ENCODE peak calls at places on chromosomes 3 and 15, in eight cellular contexts. K is GM23338, J is left ventricle myocardium inferior, G is heart right ventricle, M is psoas muscle, F is PC-9, H is Panc1, T is neuronal stem cell. Q is an unnamed sample.

GRCh38 chr3:38555926-38556325 is 59.8 kb downstream of the EXOG start:
- DNase-seq in K (no peak), J (no peak), G (no peak), M (no peak), F (no peak), H (no peak), T (no peak), Q (no peak)

GRCh38 chr15:86021281-86022264 is 58.1 kb upstream of the AGBL1 start:
- DNase-seq in K (no peak), J (no peak), G (no peak), M (no peak), F (peak), H (no peak), T (no peak), Q (no peak)

GRCh38 chr3:16927485-16927884 is 42.7 kb downstream of the PLCL2 start:
- DNase-seq in K (no peak), J (no peak), G (no peak), M (no peak), F (no peak), H (no peak), T (no peak), Q (no peak)

GRCh38 chr15:55714064-55714463 is 28.9 kb downstream of the PRTG start:
- DNase-seq in K (no peak), J (no peak), G (no peak), M (no peak), F (no peak), H (no peak), T (no peak), Q (no peak)

GRCh38 chr3:193909387-193909786 is 226.6 kb upstream of the HES1 start:
- DNase-seq in K (no peak), J (no peak), G (no peak), M (no peak), F (no peak), H (no peak), T (no peak), Q (no peak)

GRCh38 chr15:32866486-32867312 is 148.9 kb downstream of the GREM1 start:
- DNase-seq in K (no peak), J (no peak), G (no peak), M (no peak), F (no peak), H (no peak), T (no peak), Q (no peak)

GRCh38 chr3:194231840-194232832 is 96.2 kb downstream of the HES1 start:
- DNase-seq in K (peak), J (no peak), G (no peak), M (no peak), F (peak), H (no peak), T (no peak), Q (no peak)

GRCh38 chr3:23859012-23859743 is 53.4 kb downstream of the UBE2E1 start:
- DNase-seq in K (no peak), J (no peak), G (no peak), M (peak), F (peak), H (no peak), T (no peak), Q (no peak)

GRCh38 chr3:68919000-68919399 is 13.3 kb downstream of the TAFA4 start:
- DNase-seq in K (peak), J (no peak), G (no peak), M (no peak), F (no peak), H (no peak), T (no peak), Q (no peak)

GRCh38 chr3:197226179-197226578 is 72.2 kb downstream of the DLG1 start:
- DNase-seq in K (peak), J (no peak), G (no peak), M (no peak), F (no peak), H (no peak), T (no peak), Q (no peak)

GRCh38 chr15:84844964-84845363 is 27.8 kb downstream of the ALPK3 start:
- DNase-seq in K (no peak), J (no peak), G (no peak), M (no peak), F (no peak), H (no peak), T (no peak), Q (no peak)

GRCh38 chr3:52472239-52472783 is 16.9 kb downstream of the NISCH start:
- DNase-seq in K (no peak), J (no peak), G (no peak), M (no peak), F (no peak), H (no peak), T (no peak), Q (no peak)

GRCh38 chr15:44435893-44436667 is 8.7 kb downstream of the CTDSPL2 start:
- DNase-seq in K (no peak), J (no peak), G (no peak), M (no peak), F (no peak), H (no peak), T (no peak), Q (no peak)

GRCh38 chr3:184460276-184460675 is 80.4 kb downstream of the CHRD start:
- DNase-seq in K (no peak), J (no peak), G (no peak), M (no peak), F (no peak), H (no peak), T (no peak), Q (no peak)

GRCh38 chr3:38723569-38724391 is 74.3 kb upstream of the SCN5A start:
- DNase-seq in K (no peak), J (peak), G (peak), M (no peak), F (no peak), H (no peak), T (no peak), Q (no peak)

GRCh38 chr15:84609818-84610525 is 9.2 kb downstream of the ZSCAN2 start:
- DNase-seq in K (no peak), J (no peak), G (no peak), M (no peak), F (no peak), H (no peak), T (no peak), Q (no peak)

GRCh38 chr3:27596334-27596841 is 112.2 kb upstream of the SLC4A7 start:
- DNase-seq in K (no peak), J (no peak), G (no peak), M (no peak), F (no peak), H (no peak), T (no peak), Q (no peak)

GRCh38 chr3:105951043-105951442 is 82.2 kb upstream of the CBLB start:
- DNase-seq in K (no peak), J (no peak), G (no peak), M (no peak), F (no peak), H (no peak), T (no peak), Q (no peak)

GRCh38 chr3:196081834-196082470 is at the start of gene TFRC:
- DNase-seq in K (peak), J (peak), G (peak), M (peak), F (peak), H (no peak), T (peak), Q (peak)

GRCh38 chr15:91445701-91446100 is 345.6 kb downstream of the SV2B start:
- DNase-seq in K (no peak), J (no peak), G (no peak), M (no peak), F (no peak), H (no peak), T (no peak), Q (no peak)

GRCh38 chr3:44415421-44415820 is 62.0 kb downstream of the ZNF445 start:
- DNase-seq in K (no peak), J (no peak), G (no peak), M (no peak), F (no peak), H (no peak), T (no peak), Q (no peak)

GRCh38 chr3:151357461-151357850 is 27.1 kb downstream of the P2RY12 start:
- DNase-seq in K (no peak), J (no peak), G (no peak), M (no peak), F (no peak), H (no peak), T (no peak), Q (no peak)

GRCh38 chr3:152516195-152516594 is 247.5 kb downstream of the MBNL1 start:
- DNase-seq in K (no peak), J (no peak), G (no peak), M (no peak), F (no peak), H (no peak), T (no peak), Q (no peak)

GRCh38 chr15:49031764-49032270 is 14.4 kb downstream of the SECISBP2L start:
- DNase-seq in K (no peak), J (no peak), G (no peak), M (no peak), F (no peak), H (no peak), T (no peak), Q (no peak)

GRCh38 chr15:48966595-48967301 is 3.0 kb upstream of the SHC4 start:
- DNase-seq in K (no peak), J (no peak), G (no peak), M (no peak), F (no peak), H (no peak), T (no peak), Q (no peak)

GRCh38 chr15:60363024-60363674 is 34.6 kb downstream of the ANXA2 start:
- DNase-seq in K (no peak), J (no peak), G (no peak), M (no peak), F (no peak), H (no peak), T (no peak), Q (no peak)

GRCh38 chr3:184552296-184552695 is 9.3 kb upstream of the EPHB3 start:
- DNase-seq in K (no peak), J (no peak), G (no peak), M (no peak), F (no peak), H (no peak), T (no peak), Q (no peak)

GRCh38 chr15:98865397-98866339 is 141.9 kb downstream of the PGPEP1L start:
- DNase-seq in K (peak), J (peak), G (peak), M (peak), F (no peak), H (no peak), T (no peak), Q (peak)

GRCh38 chr3:119588112-119588511 is 8.8 kb downstream of the ADPRH start:
- DNase-seq in K (no peak), J (peak), G (peak), M (peak), F (no peak), H (no peak), T (no peak), Q (no peak)

GRCh38 chr3:141940204-141940776 is 63.8 kb downstream of the ATP1B3 start:
- DNase-seq in K (peak), J (no peak), G (no peak), M (no peak), F (peak), H (peak), T (no peak), Q (peak)

GRCh38 chr15:70859998-70860397 is 6.0 kb upstream of the LARP6 start:
- DNase-seq in K (no peak), J (no peak), G (no peak), M (no peak), F (no peak), H (no peak), T (no peak), Q (no peak)

GRCh38 chr3:160804762-160805161 is 48.7 kb downstream of the PPM1L start:
- DNase-seq in K (peak), J (peak), G (peak), M (peak), F (no peak), H (no peak), T (no peak), Q (no peak)
- H3K27ac ChIP-seq in K (no peak), J (peak), G (peak), M (peak), F (no peak), H (no peak), T (no peak), Q (no peak)

DNA sequence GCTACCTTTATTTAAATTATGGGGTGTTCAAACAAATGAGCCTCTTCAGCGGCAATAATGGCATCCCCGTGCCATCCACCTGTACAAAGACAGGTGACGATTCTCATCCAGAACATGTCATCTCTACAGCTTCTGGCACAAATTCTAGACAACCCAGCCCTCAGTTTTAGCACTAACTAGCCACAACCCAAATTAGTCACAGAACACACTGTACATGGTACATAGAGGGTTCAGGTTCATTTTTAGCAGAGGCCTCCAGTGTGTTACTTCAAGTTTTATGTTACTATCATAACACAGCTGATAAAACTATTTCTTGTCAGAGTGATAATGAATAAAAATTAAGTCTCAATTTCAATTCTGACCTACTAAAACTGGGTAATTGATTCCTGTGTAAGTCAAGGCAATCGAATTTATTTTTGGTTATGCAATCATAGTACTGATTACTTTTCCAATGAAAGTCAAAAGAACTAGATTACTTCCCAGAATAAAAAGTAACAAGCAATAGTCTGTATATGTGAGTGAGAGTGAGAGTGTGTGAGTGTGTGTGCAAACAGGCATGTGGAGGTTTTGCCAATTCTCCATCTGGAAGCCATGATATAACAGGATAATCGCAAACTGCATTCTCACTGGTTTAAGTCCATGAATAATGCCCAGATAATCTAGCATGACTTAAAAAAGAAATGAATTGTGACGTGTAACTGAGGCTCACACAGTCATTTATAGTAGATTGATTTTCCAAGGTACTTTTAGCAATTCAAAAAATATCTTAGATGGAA is 37.4 kb downstream of the SHQ1 start:
- DNase-seq in K (no peak), J (no peak), G (no peak), M (no peak), F (no peak), H (no peak), T (no peak), Q (no peak)
- H3K27ac ChIP-seq in K (peak), J (no peak), G (no peak), M (no peak), F (no peak), H (no peak), T (no peak), Q (no peak)

GRCh38 chr3:66933233-66933632 is 64.9 kb upstream of the KBTBD8 start:
- DNase-seq in K (peak), J (no peak), G (no peak), M (no peak), F (no peak), H (no peak), T (no peak), Q (no peak)
- H3K27ac ChIP-seq in K (peak), J (no peak), G (no peak), M (no peak), F (no peak), H (no peak), T (no peak), Q (no peak)

GRCh38 chr15:78052545-78052944 is 25.0 kb downstream of the TBC1D2B start:
- DNase-seq in K (no peak), J (no peak), G (no peak), M (no peak), F (no peak), H (no peak), T (no peak), Q (no peak)
- H3K27ac ChIP-seq in K (peak), J (peak), G (no peak), M (no peak), F (no peak), H (peak), T (no peak), Q (peak)

DNA sequence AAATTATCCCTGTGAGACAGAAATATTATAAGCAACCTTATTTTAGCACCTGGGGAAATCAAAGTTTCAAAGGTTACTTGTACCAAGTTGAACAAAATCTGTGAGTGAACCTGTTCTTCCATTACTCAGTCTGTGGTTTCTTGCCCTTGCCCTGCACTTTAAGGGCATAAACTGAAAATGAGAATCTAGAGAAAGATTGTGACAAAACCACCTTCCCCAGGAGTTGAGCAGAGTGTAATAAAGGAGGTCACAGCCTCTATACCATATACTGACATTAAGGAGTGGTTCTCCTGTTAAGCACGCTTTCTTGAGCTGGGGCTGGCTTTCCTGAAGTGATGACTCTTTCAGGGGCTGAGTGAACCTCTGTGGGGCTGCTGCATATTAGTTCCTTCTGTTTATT is 143.4 kb downstream of the PDCD6IP start:
- DNase-seq in K (no peak), J (no peak), G (no peak), M (no peak), F (no peak), H (no peak), T (no peak), Q (no peak)
- H3K27ac ChIP-seq in K (no peak), J (no peak), G (no peak), M (no peak), F (no peak), H (no peak), T (no peak), Q (no peak)

DNA sequence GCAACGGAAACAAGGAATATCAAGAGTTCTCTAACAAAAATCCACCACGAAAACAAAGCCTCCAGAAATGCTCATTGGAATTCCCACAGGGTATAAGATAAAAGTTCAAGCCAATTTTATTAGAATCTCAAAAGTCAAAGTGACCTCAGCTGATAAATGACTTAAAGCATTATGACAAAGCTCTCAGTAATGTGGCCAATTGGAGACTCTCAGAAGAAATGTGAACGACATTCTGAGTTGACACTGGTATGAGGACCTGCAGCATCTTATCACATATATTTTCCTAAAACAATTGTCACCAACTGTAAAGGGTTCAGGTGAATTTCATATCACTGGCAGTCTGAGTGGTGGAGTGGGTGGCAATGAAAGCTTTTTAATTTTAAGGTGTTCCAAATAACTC is 199.1 kb downstream of the FOXP1 start:
- DNase-seq in K (no peak), J (no peak), G (no peak), M (no peak), F (no peak), H (no peak), T (no peak), Q (no peak)
- H3K27ac ChIP-seq in K (peak), J (no peak), G (no peak), M (no peak), F (no peak), H (no peak), T (no peak), Q (no peak)

GRCh38 chr3:156412600-156412999 is 142.3 kb downstream of the SSR3 start:
- DNase-seq in K (no peak), J (no peak), G (no peak), M (no peak), F (peak), H (no peak), T (no peak), Q (no peak)

GRCh38 chr3:156416846-156417581 is 137.9 kb downstream of the SSR3 start:
- DNase-seq in K (no peak), J (no peak), G (no peak), M (no peak), F (no peak), H (no peak), T (no peak), Q (no peak)

GRCh38 chr3:156417733-156418132 is 137.2 kb downstream of the SSR3 start:
- DNase-seq in K (no peak), J (no peak), G (no peak), M (no peak), F (no peak), H (no peak), T (no peak), Q (no peak)

GRCh38 chr3:156409694-156410093 is 145.2 kb downstream of the SSR3 start:
- DNase-seq in K (no peak), J (no peak), G (no peak), M (no peak), F (no peak), H (no peak), T (no peak), Q (no peak)

DNA sequence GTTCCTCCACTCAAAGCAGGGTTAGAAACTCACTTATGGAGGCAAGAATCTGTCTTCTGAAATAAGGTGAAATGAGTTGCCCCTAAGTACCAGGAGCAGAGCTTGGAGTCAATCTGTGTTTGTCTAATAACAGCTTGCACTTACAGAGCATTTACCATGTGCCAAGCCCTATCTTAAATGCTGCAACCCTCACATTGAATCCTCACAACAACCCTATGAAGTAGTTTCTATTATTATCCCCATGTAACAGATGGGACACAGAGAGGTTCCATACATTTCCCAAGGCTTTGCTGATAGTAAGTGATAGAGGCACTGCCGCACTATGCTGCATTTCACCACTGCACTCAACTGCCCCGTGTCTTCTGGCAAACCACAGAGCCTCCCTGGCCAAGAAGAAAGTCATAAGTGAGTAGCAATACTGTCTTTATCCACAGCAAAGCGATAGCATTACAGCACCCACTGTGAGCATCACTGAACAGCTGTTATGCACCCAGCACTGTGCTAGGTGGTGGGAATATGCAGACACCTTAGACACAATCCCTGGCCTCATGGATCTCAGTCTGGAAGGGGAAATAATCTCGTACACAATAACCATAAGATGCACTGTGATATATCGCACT is 141.5 kb downstream of the SSR3 start:
- DNase-seq in K (no peak), J (no peak), G (no peak), M (no peak), F (no peak), H (no peak), T (no peak), Q (no peak)
- H3K27ac ChIP-seq in K (no peak), J (no peak), G (no peak), M (no peak), F (no peak), H (no peak), T (no peak), Q (peak)

DNA sequence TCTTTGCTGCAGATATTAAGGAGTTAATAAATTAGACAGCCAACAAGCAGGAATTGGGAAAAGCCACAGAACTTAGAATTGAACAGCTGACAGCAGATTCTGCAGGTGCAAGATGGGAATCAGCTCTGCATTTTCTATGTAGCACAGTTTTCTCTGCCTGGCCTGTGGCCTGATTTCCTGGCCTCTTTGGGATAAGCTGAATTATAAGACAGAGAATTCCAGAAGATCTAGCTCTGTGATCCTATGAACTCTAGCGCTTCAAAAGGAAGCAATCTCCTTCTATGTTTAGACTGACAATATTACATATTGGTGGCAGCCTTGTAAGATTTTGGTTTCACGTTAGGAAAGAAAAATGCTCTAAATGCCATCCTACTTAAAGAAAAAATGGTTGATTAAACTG is 24.0 kb upstream of the SOX2 start:
- DNase-seq in K (no peak), J (no peak), G (no peak), M (no peak), F (no peak), H (no peak), T (no peak), Q (no peak)
- H3K27ac ChIP-seq in K (peak), J (no peak), G (no peak), M (no peak), F (no peak), H (no peak), T (no peak), Q (peak)

Q was measured in caudate nucleus.